ENCODE peak calls at places on chromosome 1, in seven cellular contexts. One of them, this sample, is unnamed.

GRCh38 chr1:229848762-229849677 is 218.0 kb upstream of the GALNT2 start:
- DNase-seq in ACHN: peak
- DNase-seq in right lobe of liver: no peak
- DNase-seq in caudate nucleus: no peak
- DNase-seq in HEK293T: peak
- DNase-seq in head of caudate nucleus: no peak
- DNase-seq in NCI-H187: no peak
- DNase-seq in this sample: peak

GRCh38 chr1:30645807-30646206 is 77.6 kb downstream of the MATN1 start:
- DNase-seq in head of caudate nucleus: no peak
- DNase-seq in caudate nucleus: no peak
- DNase-seq in right lobe of liver: no peak
- DNase-seq in NCI-H187: no peak
- DNase-seq in ACHN: no peak
- DNase-seq in HEK293T: no peak
- DNase-seq in this sample: no peak

GRCh38 chr1:61807606-61808005 is 65.3 kb downstream of the PATJ start:
- DNase-seq in HEK293T: no peak
- DNase-seq in right lobe of liver: no peak
- DNase-seq in head of caudate nucleus: no peak
- DNase-seq in ACHN: no peak
- DNase-seq in caudate nucleus: no peak
- DNase-seq in NCI-H187: no peak
- DNase-seq in this sample: no peak

GRCh38 chr1:168709896-168710305 is 19.1 kb downstream of the DPT start:
- DNase-seq in ACHN: no peak
- DNase-seq in caudate nucleus: no peak
- DNase-seq in NCI-H187: no peak
- DNase-seq in HEK293T: peak
- DNase-seq in right lobe of liver: no peak
- DNase-seq in head of caudate nucleus: no peak
- DNase-seq in this sample: peak

GRCh38 chr1:6408023-6408422 is 11.7 kb downstream of the HES2 start:
- DNase-seq in right lobe of liver: no peak
- DNase-seq in NCI-H187: no peak
- DNase-seq in HEK293T: no peak
- DNase-seq in ACHN: no peak
- DNase-seq in head of caudate nucleus: no peak
- DNase-seq in caudate nucleus: no peak
- DNase-seq in this sample: no peak

GRCh38 chr1:42319871-42320484 is 15.1 kb downstream of the FOXJ3 start:
- DNase-seq in right lobe of liver: no peak
- DNase-seq in NCI-H187: no peak
- DNase-seq in ACHN: no peak
- DNase-seq in head of caudate nucleus: no peak
- DNase-seq in HEK293T: no peak
- DNase-seq in caudate nucleus: no peak
- DNase-seq in this sample: no peak

GRCh38 chr1:9890224-9890731 is 19.8 kb downstream of the CTNNBIP1 start:
- DNase-seq in ACHN: peak
- DNase-seq in NCI-H187: no peak
- DNase-seq in caudate nucleus: no peak
- DNase-seq in head of caudate nucleus: peak
- DNase-seq in right lobe of liver: no peak
- DNase-seq in HEK293T: no peak
- DNase-seq in this sample: peak

GRCh38 chr1:206555473-206555935 is 48.2 kb downstream of the RASSF5 start:
- DNase-seq in HEK293T: no peak
- DNase-seq in head of caudate nucleus: peak
- DNase-seq in caudate nucleus: peak
- DNase-seq in ACHN: no peak
- DNase-seq in right lobe of liver: peak
- DNase-seq in NCI-H187: no peak
- DNase-seq in this sample: no peak

GRCh38 chr1:18866314-18866713 is 6.9 kb upstream of the TAS1R2 start:
- DNase-seq in ACHN: no peak
- DNase-seq in caudate nucleus: no peak
- DNase-seq in head of caudate nucleus: no peak
- DNase-seq in right lobe of liver: no peak
- DNase-seq in HEK293T: no peak
- DNase-seq in NCI-H187: no peak
- DNase-seq in this sample: no peak

GRCh38 chr1:162062542-162063015 is 6.9 kb upstream of the NOS1AP start:
- DNase-seq in HEK293T: peak
- DNase-seq in NCI-H187: peak
- DNase-seq in head of caudate nucleus: no peak
- DNase-seq in caudate nucleus: no peak
- DNase-seq in ACHN: no peak
- DNase-seq in right lobe of liver: no peak
- DNase-seq in this sample: no peak

GRCh38 chr1:224267922-224268321 is 62.0 kb downstream of the NVL start:
- DNase-seq in NCI-H187: no peak
- DNase-seq in caudate nucleus: no peak
- DNase-seq in right lobe of liver: no peak
- DNase-seq in head of caudate nucleus: no peak
- DNase-seq in HEK293T: no peak
- DNase-seq in ACHN: no peak
- DNase-seq in this sample: no peak

GRCh38 chr1:12409676-12410075 is 179.8 kb downstream of the VPS13D start:
- DNase-seq in NCI-H187: no peak
- DNase-seq in right lobe of liver: no peak
- DNase-seq in ACHN: no peak
- DNase-seq in caudate nucleus: no peak
- DNase-seq in head of caudate nucleus: no peak
- DNase-seq in HEK293T: no peak
- DNase-seq in this sample: no peak

GRCh38 chr1:29356663-29357062 is 120.3 kb downstream of the PTPRU start:
- DNase-seq in head of caudate nucleus: no peak
- DNase-seq in caudate nucleus: no peak
- DNase-seq in HEK293T: no peak
- DNase-seq in ACHN: no peak
- DNase-seq in NCI-H187: peak
- DNase-seq in right lobe of liver: no peak
- DNase-seq in this sample: no peak

GRCh38 chr1:7388141-7388487 is 383.0 kb upstream of the VAMP3 start:
- DNase-seq in caudate nucleus: no peak
- DNase-seq in head of caudate nucleus: no peak
- DNase-seq in NCI-H187: no peak
- DNase-seq in ACHN: no peak
- DNase-seq in HEK293T: no peak
- DNase-seq in right lobe of liver: peak
- DNase-seq in this sample: no peak